ENCODE peak calls at places on chromosomes 11 and 22, in ten cellular contexts. One of them, this sample, is unnamed.
A peak's percentile ranks its signal among the peaks of the same experiment; 100 is the strongest.

GRCh38 chr22:46665151-46665695 is 45.0 kb downstream of the GRAMD4 start:
- DNase-seq in COLO829: no peak
- DNase-seq in stimulated activated CD4-positive, alpha-beta T cell treated with anti-CD3 and anti-CD28 coated beads, Interleukin-4, amount 100 ng/mL, for 4 hours: no peak
- DNase-seq in germinal center: no peak
- DNase-seq in cardiac fibroblast: no peak
- DNase-seq in activated naive CD8-positive, alpha-beta T cell treated with anti-CD3 and anti-CD28 coated beads, Interleukin-2, amount 50 U/mL, for 24 hours: no peak
- DNase-seq in GM23248: no peak
- DNase-seq in HEK293T: no peak
- DNase-seq in kidney tubule cell: no peak
- DNase-seq in T-helper 1 cell: no peak
- DNase-seq in this sample: no peak

GRCh38 chr22:43484227-43484626 is 72.4 kb downstream of the MPPED1 start:
- DNase-seq in GM23248: no peak
- DNase-seq in germinal center: no peak
- DNase-seq in HEK293T: no peak
- DNase-seq in activated naive CD8-positive, alpha-beta T cell treated with anti-CD3 and anti-CD28 coated beads, Interleukin-2, amount 50 U/mL, for 24 hours: no peak
- DNase-seq in kidney tubule cell: no peak
- DNase-seq in COLO829: no peak
- DNase-seq in T-helper 1 cell: no peak
- DNase-seq in cardiac fibroblast: no peak
- DNase-seq in stimulated activated CD4-positive, alpha-beta T cell treated with anti-CD3 and anti-CD28 coated beads, Interleukin-4, amount 100 ng/mL, for 4 hours: no peak
- DNase-seq in this sample: no peak

GRCh38 chr11:70568504-70569172 is 170.3 kb downstream of the CTTN start:
- DNase-seq in kidney tubule cell: no peak
- DNase-seq in GM23248: peak; percentile 75
- DNase-seq in activated naive CD8-positive, alpha-beta T cell treated with anti-CD3 and anti-CD28 coated beads, Interleukin-2, amount 50 U/mL, for 24 hours: no peak
- DNase-seq in stimulated activated CD4-positive, alpha-beta T cell treated with anti-CD3 and anti-CD28 coated beads, Interleukin-4, amount 100 ng/mL, for 4 hours: no peak
- DNase-seq in HEK293T: no peak
- DNase-seq in COLO829: peak; percentile 43
- DNase-seq in T-helper 1 cell: no peak
- DNase-seq in cardiac fibroblast: peak; percentile 73
- DNase-seq in germinal center: no peak
- DNase-seq in this sample: no peak

GRCh38 chr11:26276798-26277424 is 55.0 kb upstream of the ANO3 start:
- DNase-seq in cardiac fibroblast: peak; percentile 82
- DNase-seq in activated naive CD8-positive, alpha-beta T cell treated with anti-CD3 and anti-CD28 coated beads, Interleukin-2, amount 50 U/mL, for 24 hours: peak; percentile 23
- DNase-seq in germinal center: peak; percentile 20
- DNase-seq in stimulated activated CD4-positive, alpha-beta T cell treated with anti-CD3 and anti-CD28 coated beads, Interleukin-4, amount 100 ng/mL, for 4 hours: peak; percentile 7
- DNase-seq in GM23248: peak; percentile 65
- DNase-seq in COLO829: peak; percentile 50
- DNase-seq in HEK293T: peak; percentile 52
- DNase-seq in kidney tubule cell: peak; percentile 69
- DNase-seq in T-helper 1 cell: no peak
- DNase-seq in this sample: no peak

GRCh38 chr11:67468056-67468455 is 995 bp downstream of the TMEM134 start:
- DNase-seq in cardiac fibroblast: no peak
- DNase-seq in T-helper 1 cell: no peak
- DNase-seq in HEK293T: no peak
- DNase-seq in GM23248: peak; percentile 36
- DNase-seq in germinal center: no peak
- DNase-seq in COLO829: no peak
- DNase-seq in stimulated activated CD4-positive, alpha-beta T cell treated with anti-CD3 and anti-CD28 coated beads, Interleukin-4, amount 100 ng/mL, for 4 hours: peak; percentile 41
- DNase-seq in activated naive CD8-positive, alpha-beta T cell treated with anti-CD3 and anti-CD28 coated beads, Interleukin-2, amount 50 U/mL, for 24 hours: no peak
- DNase-seq in kidney tubule cell: peak; percentile 72
- DNase-seq in this sample: no peak

GRCh38 chr11:76787911-76788596 is 4.9 kb downstream of the TSKU start:
- DNase-seq in stimulated activated CD4-positive, alpha-beta T cell treated with anti-CD3 and anti-CD28 coated beads, Interleukin-4, amount 100 ng/mL, for 4 hours: no peak
- DNase-seq in cardiac fibroblast: peak; percentile 38
- DNase-seq in activated naive CD8-positive, alpha-beta T cell treated with anti-CD3 and anti-CD28 coated beads, Interleukin-2, amount 50 U/mL, for 24 hours: no peak
- DNase-seq in COLO829: no peak
- DNase-seq in HEK293T: no peak
- DNase-seq in germinal center: no peak
- DNase-seq in kidney tubule cell: peak; percentile 32
- DNase-seq in GM23248: peak; percentile 69
- DNase-seq in T-helper 1 cell: no peak
- DNase-seq in this sample: no peak

GRCh38 chr22:38125731-38126344 is 15.4 kb upstream of the BAIAP2L2 start:
- DNase-seq in T-helper 1 cell: no peak
- DNase-seq in kidney tubule cell: no peak
- DNase-seq in activated naive CD8-positive, alpha-beta T cell treated with anti-CD3 and anti-CD28 coated beads, Interleukin-2, amount 50 U/mL, for 24 hours: no peak
- DNase-seq in COLO829: no peak
- DNase-seq in GM23248: no peak
- DNase-seq in stimulated activated CD4-positive, alpha-beta T cell treated with anti-CD3 and anti-CD28 coated beads, Interleukin-4, amount 100 ng/mL, for 4 hours: no peak
- DNase-seq in cardiac fibroblast: no peak
- DNase-seq in germinal center: no peak
- DNase-seq in HEK293T: no peak
- DNase-seq in this sample: no peak

GRCh38 chr11:47183969-47184368 is 2.3 kb downstream of the PACSIN3 start:
- DNase-seq in kidney tubule cell: no peak
- DNase-seq in HEK293T: no peak
- DNase-seq in germinal center: no peak
- DNase-seq in GM23248: no peak
- DNase-seq in cardiac fibroblast: no peak
- DNase-seq in stimulated activated CD4-positive, alpha-beta T cell treated with anti-CD3 and anti-CD28 coated beads, Interleukin-4, amount 100 ng/mL, for 4 hours: no peak
- DNase-seq in T-helper 1 cell: no peak
- DNase-seq in activated naive CD8-positive, alpha-beta T cell treated with anti-CD3 and anti-CD28 coated beads, Interleukin-2, amount 50 U/mL, for 24 hours: no peak
- DNase-seq in COLO829: no peak
- DNase-seq in this sample: no peak

GRCh38 chr11:26333906-26334305 is 2.0 kb downstream of the ANO3 start:
- DNase-seq in activated naive CD8-positive, alpha-beta T cell treated with anti-CD3 and anti-CD28 coated beads, Interleukin-2, amount 50 U/mL, for 24 hours: no peak
- DNase-seq in germinal center: no peak
- DNase-seq in T-helper 1 cell: no peak
- DNase-seq in GM23248: peak; percentile 34
- DNase-seq in stimulated activated CD4-positive, alpha-beta T cell treated with anti-CD3 and anti-CD28 coated beads, Interleukin-4, amount 100 ng/mL, for 4 hours: no peak
- DNase-seq in kidney tubule cell: no peak
- DNase-seq in COLO829: no peak
- DNase-seq in HEK293T: no peak
- DNase-seq in cardiac fibroblast: peak; percentile 56
- DNase-seq in this sample: no peak

GRCh38 chr22:28015676-28016601 is 96.9 kb upstream of the PITPNB start:
- DNase-seq in cardiac fibroblast: peak; percentile 17
- DNase-seq in germinal center: no peak
- DNase-seq in activated naive CD8-positive, alpha-beta T cell treated with anti-CD3 and anti-CD28 coated beads, Interleukin-2, amount 50 U/mL, for 24 hours: no peak
- DNase-seq in T-helper 1 cell: no peak
- DNase-seq in kidney tubule cell: no peak
- DNase-seq in HEK293T: no peak
- DNase-seq in GM23248: no peak
- DNase-seq in stimulated activated CD4-positive, alpha-beta T cell treated with anti-CD3 and anti-CD28 coated beads, Interleukin-4, amount 100 ng/mL, for 4 hours: no peak
- DNase-seq in COLO829: no peak
- DNase-seq in this sample: no peak

GRCh38 chr22:26170112-26170492 is 840 bp downstream of the SEZ6L start:
- DNase-seq in GM23248: no peak
- DNase-seq in T-helper 1 cell: no peak
- DNase-seq in HEK293T: no peak
- DNase-seq in kidney tubule cell: no peak
- DNase-seq in cardiac fibroblast: no peak
- DNase-seq in COLO829: no peak
- DNase-seq in activated naive CD8-positive, alpha-beta T cell treated with anti-CD3 and anti-CD28 coated beads, Interleukin-2, amount 50 U/mL, for 24 hours: no peak
- DNase-seq in stimulated activated CD4-positive, alpha-beta T cell treated with anti-CD3 and anti-CD28 coated beads, Interleukin-4, amount 100 ng/mL, for 4 hours: no peak
- DNase-seq in germinal center: no peak
- DNase-seq in this sample: no peak

GRCh38 chr11:37699644-37700043 is 1101.6 kb upstream of the RAG2 start:
- DNase-seq in GM23248: no peak
- DNase-seq in HEK293T: no peak
- DNase-seq in activated naive CD8-positive, alpha-beta T cell treated with anti-CD3 and anti-CD28 coated beads, Interleukin-2, amount 50 U/mL, for 24 hours: no peak
- DNase-seq in cardiac fibroblast: no peak
- DNase-seq in COLO829: no peak
- DNase-seq in stimulated activated CD4-positive, alpha-beta T cell treated with anti-CD3 and anti-CD28 coated beads, Interleukin-4, amount 100 ng/mL, for 4 hours: no peak
- DNase-seq in T-helper 1 cell: no peak
- DNase-seq in kidney tubule cell: no peak
- DNase-seq in germinal center: no peak
- DNase-seq in this sample: no peak

GRCh38 chr11:13009921-13010736 is 1.0 kb downstream of the RASSF10 start:
- DNase-seq in activated naive CD8-positive, alpha-beta T cell treated with anti-CD3 and anti-CD28 coated beads, Interleukin-2, amount 50 U/mL, for 24 hours: no peak
- DNase-seq in stimulated activated CD4-positive, alpha-beta T cell treated with anti-CD3 and anti-CD28 coated beads, Interleukin-4, amount 100 ng/mL, for 4 hours: no peak
- DNase-seq in kidney tubule cell: peak; percentile 62
- DNase-seq in germinal center: no peak
- DNase-seq in COLO829: no peak
- DNase-seq in cardiac fibroblast: no peak
- DNase-seq in GM23248: peak; percentile 51
- DNase-seq in T-helper 1 cell: no peak
- DNase-seq in HEK293T: no peak
- DNase-seq in this sample: no peak

GRCh38 chr11:72380132-72380503 is 54.2 kb downstream of the CLPB start:
- DNase-seq in COLO829: peak; percentile 41
- DNase-seq in stimulated activated CD4-positive, alpha-beta T cell treated with anti-CD3 and anti-CD28 coated beads, Interleukin-4, amount 100 ng/mL, for 4 hours: no peak
- DNase-seq in HEK293T: no peak
- DNase-seq in germinal center: no peak
- DNase-seq in cardiac fibroblast: no peak
- DNase-seq in kidney tubule cell: no peak
- DNase-seq in GM23248: no peak
- DNase-seq in T-helper 1 cell: no peak
- DNase-seq in activated naive CD8-positive, alpha-beta T cell treated with anti-CD3 and anti-CD28 coated beads, Interleukin-2, amount 50 U/mL, for 24 hours: no peak
- DNase-seq in this sample: no peak

GRCh38 chr11:87173185-87174039 is 135.7 kb downstream of the TMEM135 start:
- DNase-seq in kidney tubule cell: peak; percentile 57
- DNase-seq in HEK293T: peak; percentile 35
- DNase-seq in cardiac fibroblast: peak; percentile 63
- DNase-seq in COLO829: peak; percentile 31
- DNase-seq in stimulated activated CD4-positive, alpha-beta T cell treated with anti-CD3 and anti-CD28 coated beads, Interleukin-4, amount 100 ng/mL, for 4 hours: no peak
- DNase-seq in T-helper 1 cell: no peak
- DNase-seq in activated naive CD8-positive, alpha-beta T cell treated with anti-CD3 and anti-CD28 coated beads, Interleukin-2, amount 50 U/mL, for 24 hours: no peak
- DNase-seq in GM23248: peak; percentile 72
- DNase-seq in germinal center: no peak
- DNase-seq in this sample: no peak

GRCh38 chr11:101470414-101470813 is 113.4 kb downstream of the TRPC6 start:
- DNase-seq in COLO829: no peak
- DNase-seq in GM23248: peak; percentile 5
- DNase-seq in T-helper 1 cell: no peak
- DNase-seq in kidney tubule cell: no peak
- DNase-seq in cardiac fibroblast: no peak
- DNase-seq in activated naive CD8-positive, alpha-beta T cell treated with anti-CD3 and anti-CD28 coated beads, Interleukin-2, amount 50 U/mL, for 24 hours: no peak
- DNase-seq in HEK293T: no peak
- DNase-seq in stimulated activated CD4-positive, alpha-beta T cell treated with anti-CD3 and anti-CD28 coated beads, Interleukin-4, amount 100 ng/mL, for 4 hours: no peak
- DNase-seq in germinal center: no peak
- DNase-seq in this sample: no peak

GRCh38 chr11:6655020-6655789 is 404 bp downstream of the DCHS1 start:
- DNase-seq in GM23248: peak; percentile 58
- DNase-seq in T-helper 1 cell: no peak
- DNase-seq in COLO829: no peak
- DNase-seq in HEK293T: no peak
- DNase-seq in stimulated activated CD4-positive, alpha-beta T cell treated with anti-CD3 and anti-CD28 coated beads, Interleukin-4, amount 100 ng/mL, for 4 hours: peak; percentile 30
- DNase-seq in kidney tubule cell: peak; percentile 4
- DNase-seq in activated naive CD8-positive, alpha-beta T cell treated with anti-CD3 and anti-CD28 coated beads, Interleukin-2, amount 50 U/mL, for 24 hours: peak; percentile 25
- DNase-seq in germinal center: no peak
- DNase-seq in cardiac fibroblast: no peak
- DNase-seq in this sample: peak; percentile 15

GRCh38 chr11:67441082-67441683 is 2.1 kb downstream of the CORO1B start:
- DNase-seq in stimulated activated CD4-positive, alpha-beta T cell treated with anti-CD3 and anti-CD28 coated beads, Interleukin-4, amount 100 ng/mL, for 4 hours: no peak
- DNase-seq in COLO829: no peak
- DNase-seq in kidney tubule cell: no peak
- DNase-seq in activated naive CD8-positive, alpha-beta T cell treated with anti-CD3 and anti-CD28 coated beads, Interleukin-2, amount 50 U/mL, for 24 hours: no peak
- DNase-seq in cardiac fibroblast: no peak
- DNase-seq in germinal center: no peak
- DNase-seq in GM23248: no peak
- DNase-seq in T-helper 1 cell: no peak
- DNase-seq in HEK293T: no peak
- DNase-seq in this sample: no peak

GRCh38 chr22:43893266-43893665 is 1.5 kb upstream of the PNPLA5 start:
- DNase-seq in HEK293T: no peak
- DNase-seq in T-helper 1 cell: no peak
- DNase-seq in GM23248: no peak
- DNase-seq in activated naive CD8-positive, alpha-beta T cell treated with anti-CD3 and anti-CD28 coated beads, Interleukin-2, amount 50 U/mL, for 24 hours: no peak
- DNase-seq in cardiac fibroblast: no peak
- DNase-seq in stimulated activated CD4-positive, alpha-beta T cell treated with anti-CD3 and anti-CD28 coated beads, Interleukin-4, amount 100 ng/mL, for 4 hours: no peak
- DNase-seq in COLO829: no peak
- DNase-seq in germinal center: no peak
- DNase-seq in kidney tubule cell: no peak
- DNase-seq in this sample: no peak

GRCh38 chr11:125572916-125573315 is 3.6 kb downstream of the EI24 start:
- DNase-seq in activated naive CD8-positive, alpha-beta T cell treated with anti-CD3 and anti-CD28 coated beads, Interleukin-2, amount 50 U/mL, for 24 hours: no peak
- DNase-seq in cardiac fibroblast: no peak
- DNase-seq in kidney tubule cell: no peak
- DNase-seq in germinal center: no peak
- DNase-seq in HEK293T: no peak
- DNase-seq in T-helper 1 cell: no peak
- DNase-seq in stimulated activated CD4-positive, alpha-beta T cell treated with anti-CD3 and anti-CD28 coated beads, Interleukin-4, amount 100 ng/mL, for 4 hours: no peak
- DNase-seq in COLO829: no peak
- DNase-seq in GM23248: no peak
- DNase-seq in this sample: no peak

GRCh38 chr11:46555269-46556054 is 38.4 kb downstream of the AMBRA1 start:
- DNase-seq in HEK293T: no peak
- DNase-seq in GM23248: peak; percentile 27
- DNase-seq in cardiac fibroblast: peak; percentile 54
- DNase-seq in T-helper 1 cell: no peak
- DNase-seq in activated naive CD8-positive, alpha-beta T cell treated with anti-CD3 and anti-CD28 coated beads, Interleukin-2, amount 50 U/mL, for 24 hours: no peak
- DNase-seq in stimulated activated CD4-positive, alpha-beta T cell treated with anti-CD3 and anti-CD28 coated beads, Interleukin-4, amount 100 ng/mL, for 4 hours: no peak
- DNase-seq in kidney tubule cell: no peak
- DNase-seq in germinal center: no peak
- DNase-seq in COLO829: no peak
- DNase-seq in this sample: no peak

GRCh38 chr22:50010676-50011446 is 1.7 kb downstream of the IL17REL start:
- DNase-seq in cardiac fibroblast: no peak
- DNase-seq in kidney tubule cell: no peak
- DNase-seq in germinal center: no peak
- DNase-seq in COLO829: no peak
- DNase-seq in GM23248: no peak
- DNase-seq in activated naive CD8-positive, alpha-beta T cell treated with anti-CD3 and anti-CD28 coated beads, Interleukin-2, amount 50 U/mL, for 24 hours: peak; percentile 64
- DNase-seq in stimulated activated CD4-positive, alpha-beta T cell treated with anti-CD3 and anti-CD28 coated beads, Interleukin-4, amount 100 ng/mL, for 4 hours: peak; percentile 65
- DNase-seq in HEK293T: no peak
- DNase-seq in T-helper 1 cell: peak; percentile 62
- DNase-seq in this sample: no peak

GRCh38 chr11:113992459-113993105 is 17.7 kb downstream of the HTR3A start:
- DNase-seq in stimulated activated CD4-positive, alpha-beta T cell treated with anti-CD3 and anti-CD28 coated beads, Interleukin-4, amount 100 ng/mL, for 4 hours: no peak
- DNase-seq in kidney tubule cell: no peak
- DNase-seq in T-helper 1 cell: no peak
- DNase-seq in HEK293T: no peak
- DNase-seq in cardiac fibroblast: no peak
- DNase-seq in COLO829: no peak
- DNase-seq in activated naive CD8-positive, alpha-beta T cell treated with anti-CD3 and anti-CD28 coated beads, Interleukin-2, amount 50 U/mL, for 24 hours: no peak
- DNase-seq in GM23248: no peak
- DNase-seq in germinal center: no peak
- DNase-seq in this sample: no peak

GRCh38 chr22:39979458-39979857 is 15.3 kb upstream of the FAM83F start:
- DNase-seq in GM23248: no peak
- DNase-seq in germinal center: no peak
- DNase-seq in stimulated activated CD4-positive, alpha-beta T cell treated with anti-CD3 and anti-CD28 coated beads, Interleukin-4, amount 100 ng/mL, for 4 hours: no peak
- DNase-seq in kidney tubule cell: no peak
- DNase-seq in COLO829: no peak
- DNase-seq in cardiac fibroblast: no peak
- DNase-seq in T-helper 1 cell: no peak
- DNase-seq in HEK293T: no peak
- DNase-seq in activated naive CD8-positive, alpha-beta T cell treated with anti-CD3 and anti-CD28 coated beads, Interleukin-2, amount 50 U/mL, for 24 hours: no peak
- DNase-seq in this sample: no peak

GRCh38 chr11:95081412-95081811 is 8.2 kb upstream of the ENDOD1 start:
- DNase-seq in stimulated activated CD4-positive, alpha-beta T cell treated with anti-CD3 and anti-CD28 coated beads, Interleukin-4, amount 100 ng/mL, for 4 hours: no peak
- DNase-seq in T-helper 1 cell: no peak
- DNase-seq in GM23248: no peak
- DNase-seq in HEK293T: no peak
- DNase-seq in kidney tubule cell: no peak
- DNase-seq in activated naive CD8-positive, alpha-beta T cell treated with anti-CD3 and anti-CD28 coated beads, Interleukin-2, amount 50 U/mL, for 24 hours: no peak
- DNase-seq in cardiac fibroblast: peak; percentile 45
- DNase-seq in COLO829: no peak
- DNase-seq in germinal center: no peak
- DNase-seq in this sample: no peak

This sample was measured in naive thymus-derived CD4-positive, alpha-beta T cell.